ENCODE peak calls at places on chromosomes 1 and 21, in eight cellular contexts. H is B cell, K is GM12878, J is epithelial cell of proximal tubule, T is esophagus squamous epithelium, I is WERI-Rb-1, V is thoracic aorta, G is body of pancreas. U is an unnamed sample.
A peak's percentile ranks its signal among the peaks of the same experiment; 100 is the strongest.

GRCh38 chr1:221439008-221439733 is 302.7 kb downstream of the DUSP10 start:
- DNase-seq in T (no peak), I (no peak), K (peak; percentile 52), G (no peak), V (no peak), J (peak; percentile 77), H (peak; percentile 19), U (no peak)

GRCh38 chr1:67687649-67688048 is 2.6 kb downstream of the GADD45A start:
- DNase-seq in J (peak; percentile 84), G (peak; percentile 18), K (no peak), H (no peak), I (no peak), V (no peak), T (no peak), U (no peak)

GRCh38 chr1:152003846-152004442 is 10.3 kb upstream of the S100A10 start:
- DNase-seq in V (no peak), G (no peak), T (no peak), K (no peak), H (no peak), I (no peak), J (no peak), U (no peak)

GRCh38 chr1:89855413-89856123 is 34.7 kb downstream of the LRRC8D start:
- DNase-seq in K (peak; percentile 61), H (peak; percentile 23), V (no peak), G (no peak), I (no peak), J (no peak), T (no peak), U (no peak)

GRCh38 chr21:43961382-43961909 is 50.7 kb upstream of the TRAPPC10 start:
- DNase-seq in V (no peak), K (no peak), T (no peak), G (no peak), I (no peak), J (no peak), H (no peak), U (no peak)

GRCh38 chr1:56432561-56432971 is 146.8 kb downstream of the PLPP3 start:
- DNase-seq in J (no peak), G (no peak), H (no peak), T (no peak), V (no peak), K (no peak), I (no peak), U (no peak)

GRCh38 chr21:31524140-31524539 is 135.4 kb upstream of the SOD1 start:
- DNase-seq in K (no peak), J (no peak), I (peak; percentile 21), H (no peak), V (no peak), G (no peak), T (no peak), U (no peak)

GRCh38 chr1:206885341-206886060 is 11.7 kb upstream of the IL24 start:
- DNase-seq in K (no peak), T (no peak), G (no peak), V (no peak), I (no peak), J (no peak), H (no peak), U (no peak)

GRCh38 chr1:37070126-37070525 is 35.8 kb upstream of the GRIK3 start:
- DNase-seq in V (no peak), I (peak; percentile 94), H (no peak), J (no peak), G (no peak), K (no peak), T (no peak), U (no peak)

DNA sequence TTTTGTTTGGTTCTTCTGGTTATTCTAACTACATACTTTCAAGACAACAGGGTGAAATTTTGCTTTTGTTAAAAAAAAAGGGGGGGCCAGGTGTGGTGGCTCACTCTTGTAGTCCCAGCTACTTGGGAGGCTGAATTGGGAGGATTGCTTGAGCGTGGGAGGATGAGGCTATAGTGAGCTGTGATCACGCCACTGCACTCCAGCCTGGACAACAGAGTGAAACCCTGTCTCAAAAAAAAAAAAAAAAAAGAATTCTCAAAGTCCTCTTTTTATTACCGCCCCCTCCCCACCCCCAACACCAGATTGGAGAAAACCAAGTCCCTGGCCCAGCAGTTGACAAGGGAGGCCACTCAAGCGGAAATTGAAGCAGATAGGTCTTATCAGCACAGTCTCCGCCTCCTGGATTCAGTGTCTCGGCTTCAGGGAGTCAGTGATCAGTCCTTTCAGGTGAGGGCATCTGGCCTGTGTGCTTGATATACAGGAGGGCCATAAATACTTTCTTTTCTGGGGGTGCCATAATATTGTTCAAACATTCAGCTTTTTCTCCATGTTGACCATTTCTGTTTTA is 50.2 kb downstream of the LAMC2 start:
- DNase-seq in J (no peak), I (peak; percentile 18), V (no peak), K (no peak), T (no peak), G (no peak), H (no peak), U (no peak)
- TF ChIP-seq CTCF in J (no peak), I (no peak), V (no peak), K (no peak), T (no peak), G (no peak), H (no peak), U (no peak)

GRCh38 chr1:45913183-45913924 is 109.9 kb downstream of the MAST2 start:
- DNase-seq in J (peak; percentile 26), T (no peak), G (peak; percentile 21), H (no peak), K (no peak), V (peak; percentile 59), I (no peak), U (no peak)
- TF ChIP-seq CTCF in J (no peak), T (no peak), G (no peak), H (no peak), K (no peak), V (no peak), I (no peak), U (no peak)

GRCh38 chr1:7878027-7878426 is 25.2 kb upstream of the UTS2 start:
- DNase-seq in J (no peak), I (no peak), T (no peak), H (no peak), V (no peak), G (no peak), K (no peak), U (no peak)

GRCh38 chr1:7873801-7874795 is 21.2 kb upstream of the UTS2 start:
- DNase-seq in G (no peak), J (no peak), H (no peak), I (no peak), V (no peak), K (no peak), T (no peak), U (no peak)

GRCh38 chr1:7884757-7885156 is 31.9 kb upstream of the UTS2 start:
- DNase-seq in G (no peak), H (no peak), J (no peak), V (no peak), K (no peak), T (no peak), I (no peak), U (no peak)

GRCh38 chr1:7879228-7879627 is 26.4 kb upstream of the UTS2 start:
- DNase-seq in H (no peak), T (no peak), I (no peak), V (no peak), K (no peak), G (no peak), J (no peak), U (no peak)
- TF ChIP-seq CTCF in H (no peak), T (no peak), I (no peak), V (no peak), K (no peak), G (no peak), J (no peak), U (peak; percentile 22)

DNA sequence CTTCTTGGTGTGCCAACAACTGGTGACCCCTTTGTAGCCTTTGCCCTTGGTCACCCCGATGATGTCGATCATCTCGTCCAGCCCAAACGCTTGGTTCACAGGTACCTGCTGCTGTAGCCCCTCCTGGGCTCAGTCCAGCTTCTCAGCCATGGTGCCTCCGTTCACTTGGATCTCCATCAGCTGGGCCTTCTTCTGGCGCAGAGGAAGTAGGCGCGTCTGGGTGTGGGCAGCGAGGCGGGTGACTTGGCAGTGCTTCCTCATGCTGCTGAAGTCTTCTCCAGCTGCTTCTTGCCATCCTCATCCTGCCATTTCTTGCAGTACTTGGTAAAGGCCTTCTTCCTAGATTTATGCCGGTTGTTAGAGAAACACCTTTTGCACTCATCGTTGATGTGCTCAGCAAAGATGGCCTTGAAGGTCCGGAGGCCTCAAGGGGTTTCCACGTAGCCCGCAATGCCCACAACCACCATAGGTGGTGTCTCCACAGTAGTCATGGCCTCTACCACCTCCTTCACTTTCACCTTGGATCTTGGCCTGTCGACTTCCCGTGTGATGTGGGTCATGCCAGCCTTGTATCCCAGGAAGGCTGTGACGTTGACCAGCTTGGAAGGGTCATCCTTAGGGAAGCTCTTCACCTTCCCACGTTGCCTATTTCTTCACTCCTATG is 13.0 kb downstream of the DOP1B start:
- DNase-seq in T (no peak), G (no peak), K (no peak), V (no peak), H (no peak), I (no peak), J (no peak), U (peak; percentile 46)
- TF ChIP-seq CTCF in T (no peak), G (no peak), K (no peak), V (no peak), H (no peak), I (peak; percentile 42), J (peak; percentile 19), U (peak; percentile 22)

DNA sequence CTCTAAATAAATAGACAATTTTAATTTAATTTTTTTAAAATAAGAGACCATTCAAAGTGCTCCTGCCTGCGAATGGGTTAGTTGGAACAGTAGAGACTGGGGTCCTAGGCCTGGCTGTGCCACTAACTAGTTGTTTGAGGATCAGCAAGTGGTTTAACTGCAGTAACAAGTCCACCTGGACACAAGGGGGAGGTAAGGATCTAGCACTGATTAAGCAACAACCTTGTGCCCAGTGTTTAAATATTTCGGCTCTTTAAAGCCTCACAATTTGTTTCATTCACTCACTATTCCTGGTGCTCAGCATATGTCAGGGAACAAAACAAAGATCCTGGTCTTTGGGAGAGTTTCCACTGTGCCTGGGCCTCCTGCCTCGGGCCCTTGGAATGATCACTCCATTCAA is 1.6 kb upstream of the AGT start:
- DNase-seq in J (no peak), K (no peak), G (no peak), H (no peak), T (no peak), V (no peak), I (no peak), U (no peak)
- TF ChIP-seq CTCF in J (peak; percentile 31), K (no peak), G (no peak), H (no peak), T (no peak), V (no peak), I (peak; percentile 26), U (peak; percentile 39)

GRCh38 chr21:41043008-41043407 is 125.0 kb upstream of the BACE2 start:
- DNase-seq in V (no peak), H (no peak), J (no peak), I (no peak), K (no peak), T (no peak), G (no peak), U (no peak)
- TF ChIP-seq CTCF in V (no peak), H (no peak), J (peak; percentile 16), I (peak; percentile 53), K (no peak), T (no peak), G (no peak), U (peak; percentile 27)

U was measured in chondrocyte.